ENCODE peak calls at places on chromosomes 7 and 10, in ten cellular contexts. K, Y, V, D, L, E, P, H, M and W are unnamed samples.
A peak's percentile ranks its signal among the peaks of the same experiment; 100 is the strongest.

GRCh38 chr7:103445228-103446020 is 583 bp downstream of the SLC26A5 start:
- DNase-seq in K (no peak), Y (peak; percentile 2), V (no peak), D (peak; percentile 22), L (no peak), E (peak; percentile 10), P (peak; percentile 60), H (peak; percentile 36), M (no peak), W (peak; percentile 24)

GRCh38 chr10:29295813-29296212 is 6.9 kb downstream of the LYZL1 start:
- DNase-seq in K (no peak), Y (no peak), V (no peak), D (no peak), L (no peak), E (no peak), P (no peak), H (no peak), M (no peak), W (no peak)

GRCh38 chr7:38507379-38507778 is 123.8 kb downstream of the AMPH start:
- DNase-seq in K (no peak), Y (no peak), V (no peak), D (no peak), L (no peak), E (no peak), P (no peak), H (no peak), M (no peak), W (no peak)

GRCh38 chr10:45383682-45384320 is 9.8 kb downstream of the ALOX5 start:
- DNase-seq in K (no peak), Y (no peak), V (no peak), D (no peak), L (no peak), E (no peak), P (no peak), H (no peak), M (no peak), W (no peak)

GRCh38 chr7:26307226-26307625 is 15.6 kb downstream of the SNX10 start:
- DNase-seq in K (peak; percentile 72), Y (no peak), V (peak; percentile 85), D (no peak), L (no peak), E (no peak), P (no peak), H (no peak), M (peak; percentile 73), W (no peak)

GRCh38 chr7:104552102-104552501 is 223.7 kb downstream of the LHFPL3 start:
- DNase-seq in K (no peak), Y (peak; percentile 48), V (peak; percentile 86), D (peak; percentile 19), L (peak; percentile 7), E (peak; percentile 85), P (peak; percentile 80), H (no peak), M (no peak), W (peak; percentile 69)

GRCh38 chr10:75528392-75528791 is 97.0 kb downstream of the LRMDA start:
- DNase-seq in K (no peak), Y (no peak), V (peak; percentile 7), D (peak; percentile 22), L (no peak), E (no peak), P (no peak), H (no peak), M (no peak), W (no peak)

GRCh38 chr10:105800626-105801025 is 1159.5 kb downstream of the SORCS3 start:
- DNase-seq in K (no peak), Y (no peak), V (no peak), D (no peak), L (no peak), E (no peak), P (no peak), H (no peak), M (no peak), W (no peak)

GRCh38 chr7:151058766-151059361 is 525 bp upstream of the SLC4A2 start:
- DNase-seq in K (no peak), Y (no peak), V (peak; percentile 22), D (peak; percentile 41), L (no peak), E (no peak), P (no peak), H (no peak), M (no peak), W (no peak)

GRCh38 chr10:63491558-63492316 is 26.0 kb upstream of the JMJD1C start:
- DNase-seq in K (peak; percentile 37), Y (no peak), V (peak; percentile 91), D (no peak), L (no peak), E (peak; percentile 28), P (peak; percentile 24), H (no peak), M (peak; percentile 61), W (no peak)

GRCh38 chr10:61774031-61774430 is 111.3 kb downstream of the CABCOCO1 start:
- DNase-seq in K (no peak), Y (no peak), V (no peak), D (no peak), L (no peak), E (no peak), P (no peak), H (no peak), M (no peak), W (no peak)

GRCh38 chr10:116630020-116630419 is 9.3 kb downstream of the PNLIPRP2 start:
- DNase-seq in K (no peak), Y (no peak), V (no peak), D (no peak), L (no peak), E (no peak), P (no peak), H (no peak), M (no peak), W (no peak)

GRCh38 chr10:116629340-116629739 is 8.6 kb downstream of the PNLIPRP2 start:
- DNase-seq in K (no peak), Y (no peak), V (no peak), D (no peak), L (no peak), E (no peak), P (no peak), H (no peak), M (no peak), W (no peak)

GRCh38 chr10:116626815-116627214 is 6.1 kb downstream of the PNLIPRP2 start:
- DNase-seq in K (no peak), Y (no peak), V (no peak), D (no peak), L (no peak), E (no peak), P (no peak), H (no peak), M (no peak), W (no peak)

GRCh38 chr10:116625845-116626244 is 5.1 kb downstream of the PNLIPRP2 start:
- DNase-seq in K (no peak), Y (no peak), V (no peak), D (no peak), L (no peak), E (no peak), P (no peak), H (no peak), M (no peak), W (no peak)

DNA sequence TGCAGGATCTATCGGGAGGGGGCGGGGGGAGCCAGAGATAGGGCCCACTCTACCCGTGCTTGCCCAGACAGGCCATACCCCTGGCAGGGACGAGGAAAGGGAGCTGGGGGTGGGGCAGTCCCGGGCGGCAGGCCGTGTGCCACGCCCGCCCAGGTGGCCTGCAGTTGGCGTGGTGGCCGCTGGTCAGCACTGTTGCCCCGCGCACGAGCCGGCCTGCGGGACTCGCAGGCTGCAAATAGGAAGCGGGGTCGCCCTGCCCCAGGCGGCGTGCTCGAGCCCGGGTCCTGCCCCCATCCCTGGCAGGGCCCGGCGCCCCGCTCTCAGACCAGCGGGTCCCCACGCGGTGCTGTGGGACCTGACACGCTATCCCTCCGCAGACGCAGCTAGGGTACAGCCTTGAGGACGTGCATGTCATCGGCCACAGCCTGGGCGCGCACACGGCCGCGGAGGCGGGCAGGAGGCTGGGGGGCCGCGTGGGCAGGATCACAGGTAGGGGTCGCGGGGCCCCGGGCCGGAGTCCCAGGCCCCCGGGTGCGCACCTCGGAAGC is 6.7 kb downstream of the PNLIPRP2 start:
- DNase-seq in K (no peak), Y (peak; percentile 53), V (peak; percentile 8), D (no peak), L (no peak), E (peak; percentile 75), P (peak; percentile 83), H (peak; percentile 77), M (no peak), W (peak; percentile 76)
- TF ChIP-seq CTCF in K (no peak), Y (peak; percentile 66), V (no peak), D (no peak), L (no peak), E (peak; percentile 19), P (peak; percentile 40), H (peak; percentile 66), M (peak; percentile 29), W (peak; percentile 65)

GRCh38 chr10:91643700-91644099 is 10.8 kb upstream of the PPP1R3C start:
- DNase-seq in K (no peak), Y (no peak), V (peak; percentile 55), D (no peak), L (no peak), E (no peak), P (peak; percentile 66), H (peak; percentile 45), M (no peak), W (no peak)
- TF ChIP-seq CTCF in K (no peak), Y (peak; percentile 49), V (peak; percentile 24), D (no peak), L (no peak), E (peak; percentile 28), P (peak; percentile 72), H (peak; percentile 58), M (no peak), W (peak; percentile 34)

GRCh38 chr10:67837519-67838314 is at the start of gene DNAJC12:
- DNase-seq in K (no peak), Y (no peak), V (peak; percentile 69), D (peak; percentile 19), L (no peak), E (peak; percentile 54), P (peak; percentile 65), H (no peak), M (no peak), W (no peak)
- TF ChIP-seq CTCF in K (no peak), Y (no peak), V (no peak), D (no peak), L (no peak), E (no peak), P (no peak), H (no peak), M (no peak), W (no peak)

DNA sequence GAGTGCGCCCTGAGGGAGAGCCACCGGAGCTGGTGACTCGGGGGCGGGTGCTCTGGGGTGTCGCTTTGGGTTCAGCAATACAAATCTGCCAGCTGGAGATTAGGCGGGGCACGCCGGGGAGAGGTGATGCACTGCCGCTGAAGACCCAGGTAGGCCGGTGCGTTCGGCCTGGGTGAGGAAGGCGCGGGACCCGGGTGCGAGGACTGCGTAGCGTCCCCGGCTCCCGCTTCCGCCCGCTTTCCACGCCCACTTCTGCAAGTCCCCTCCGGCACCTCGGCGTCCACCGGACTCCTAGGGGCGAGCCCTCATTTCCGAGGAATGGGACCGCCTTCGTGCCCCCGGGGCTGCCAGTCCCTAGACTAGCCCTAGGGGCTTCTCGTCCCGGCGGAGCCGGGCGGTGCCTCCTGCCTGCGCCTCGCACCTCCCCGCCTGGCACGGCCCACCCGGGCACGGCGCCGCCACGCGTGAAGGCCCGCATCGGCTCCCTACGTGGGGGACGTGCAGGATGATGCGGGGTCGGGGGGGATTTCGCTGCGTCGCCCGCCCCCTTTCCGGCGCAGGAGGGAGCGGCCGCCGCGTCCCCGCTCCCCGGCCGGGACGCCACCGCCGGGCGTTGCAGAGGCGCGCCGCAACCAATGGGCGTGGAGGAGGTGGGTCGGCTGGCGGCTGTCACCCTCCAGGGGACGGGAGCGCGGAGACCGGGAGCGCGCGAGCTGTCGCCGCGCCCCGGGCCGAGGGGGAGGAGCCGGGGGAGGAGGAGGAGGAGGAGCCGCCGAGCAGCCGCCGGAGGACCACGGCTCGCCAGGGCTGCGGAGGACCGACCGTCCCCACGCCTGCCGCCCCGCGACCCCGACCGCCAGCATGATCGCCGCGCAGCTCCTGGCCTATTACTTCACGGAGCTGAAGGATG is 40.0 kb downstream of the HK1 start:
- DNase-seq in K (peak; percentile 86), Y (peak; percentile 84), V (peak; percentile 88), D (peak; percentile 98), L (peak; percentile 94), E (peak; percentile 95), P (peak; percentile 94), H (peak; percentile 94), M (peak; percentile 94), W (peak; percentile 91)
- TF ChIP-seq CTCF in K (no peak), Y (no peak), V (no peak), D (no peak), L (peak; percentile 21), E (no peak), P (no peak), H (no peak), M (peak; percentile 23), W (no peak)